ENCODE peak calls at places on chromosomes 2 and 18, in ten cellular contexts. J, D, G, M, W, Q, L, H, I and S are unnamed samples.

GRCh38 chr18:37408676-37409305 is 156.8 kb downstream of the CELF4 start:
- DNase-seq in J (no peak), D (peak; percentile 6), G (no peak), M (no peak), W (no peak), Q (no peak), L (no peak), H (no peak), I (no peak), S (no peak)

GRCh38 chr18:12839526-12840196 is 44.4 kb downstream of the PTPN2 start:
- DNase-seq in J (no peak), D (peak; percentile 78), G (no peak), M (no peak), W (no peak), Q (peak; percentile 90), L (no peak), H (no peak), I (no peak), S (no peak)

GRCh38 chr2:134771313-134771801 is 52.6 kb upstream of the TMEM163 start:
- DNase-seq in J (no peak), D (no peak), G (no peak), M (no peak), W (no peak), Q (no peak), L (no peak), H (no peak), I (no peak), S (no peak)

GRCh38 chr18:31942999-31943894 is at the start of gene TRAPPC8:
- DNase-seq in J (peak; percentile 79), D (peak; percentile 99), G (peak; percentile 72), M (peak; percentile 98), W (peak; percentile 99), Q (peak; percentile 96), L (peak; percentile 99), H (peak; percentile 86), I (peak; percentile 88), S (peak; percentile 99)

GRCh38 chr18:36023336-36023735 is 44.0 kb downstream of the RPRD1A start:
- DNase-seq in J (no peak), D (no peak), G (no peak), M (no peak), W (no peak), Q (no peak), L (no peak), H (no peak), I (no peak), S (no peak)

GRCh38 chr18:70044626-70045025 is 97.0 kb upstream of the CD226 start:
- DNase-seq in J (no peak), D (peak; percentile 99), G (no peak), M (no peak), W (no peak), Q (no peak), L (no peak), H (no peak), I (peak; percentile 18), S (no peak)

GRCh38 chr2:120434487-120434886 is 88.6 kb downstream of the INHBB start:
- DNase-seq in J (no peak), D (peak; percentile 44), G (no peak), M (no peak), W (no peak), Q (no peak), L (peak; percentile 52), H (no peak), I (no peak), S (peak; percentile 22)

GRCh38 chr2:70433315-70433714 is 120.3 kb downstream of the TGFA start:
- DNase-seq in J (no peak), D (no peak), G (no peak), M (no peak), W (no peak), Q (no peak), L (no peak), H (no peak), I (no peak), S (no peak)

GRCh38 chr2:134124047-134124753 is 129.7 kb upstream of the MGAT5 start:
- DNase-seq in J (no peak), D (no peak), G (no peak), M (no peak), W (no peak), Q (no peak), L (no peak), H (no peak), I (no peak), S (no peak)

GRCh38 chr2:17429130-17429529 is 89.1 kb downstream of the RAD51AP2 start:
- DNase-seq in J (no peak), D (peak; percentile 48), G (no peak), M (no peak), W (no peak), Q (no peak), L (no peak), H (no peak), I (peak; percentile 37), S (no peak)

GRCh38 chr2:735670-736218 is 58.5 kb upstream of the TMEM18 start:
- DNase-seq in J (no peak), D (no peak), G (no peak), M (no peak), W (no peak), Q (no peak), L (no peak), H (no peak), I (no peak), S (no peak)

GRCh38 chr2:240628507-240629418 is 3.5 kb downstream of the GPR35 start:
- DNase-seq in J (no peak), D (no peak), G (no peak), M (no peak), W (no peak), Q (no peak), L (peak; percentile 61), H (no peak), I (no peak), S (peak; percentile 24)

GRCh38 chr2:100257939-100258338 is 64.4 kb downstream of the LONRF2 start:
- DNase-seq in J (no peak), D (no peak), G (no peak), M (no peak), W (no peak), Q (no peak), L (no peak), H (no peak), I (no peak), S (no peak)

GRCh38 chr2:28437918-28438317 is 45.3 kb downstream of the FOSL2 start:
- DNase-seq in J (no peak), D (no peak), G (no peak), M (no peak), W (no peak), Q (no peak), L (no peak), H (no peak), I (no peak), S (no peak)

GRCh38 chr2:38146917-38147307 is 71.0 kb upstream of the CYP1B1 start:
- DNase-seq in J (no peak), D (peak; percentile 99), G (no peak), M (no peak), W (no peak), Q (no peak), L (no peak), H (no peak), I (peak; percentile 94), S (peak; percentile 78)

GRCh38 chr2:113114224-113114945 is 13.0 kb upstream of the IL1RN start:
- DNase-seq in J (no peak), D (no peak), G (no peak), M (no peak), W (no peak), Q (no peak), L (no peak), H (no peak), I (no peak), S (no peak)

GRCh38 chr2:7031424-7032245 is 114.4 kb downstream of the RNF144A start:
- DNase-seq in J (no peak), D (peak; percentile 92), G (peak; percentile 12), M (no peak), W (no peak), Q (no peak), L (peak; percentile 90), H (peak; percentile 37), I (peak; percentile 37), S (no peak)

GRCh38 chr2:160126315-160126714 is 63.9 kb upstream of the PLA2R1 start:
- DNase-seq in J (no peak), D (no peak), G (no peak), M (no peak), W (no peak), Q (no peak), L (no peak), H (no peak), I (no peak), S (no peak)

GRCh38 chr2:152284398-152284797 is 50.6 kb upstream of the FMNL2 start:
- DNase-seq in J (no peak), D (no peak), G (no peak), M (no peak), W (no peak), Q (no peak), L (no peak), H (no peak), I (no peak), S (no peak)

GRCh38 chr18:59927246-59927825 is 27.5 kb downstream of the PMAIP1 start:
- DNase-seq in J (peak; percentile 7), D (peak; percentile 83), G (no peak), M (no peak), W (no peak), Q (peak; percentile 68), L (no peak), H (no peak), I (no peak), S (no peak)

GRCh38 chr2:235619544-235619943 is 125.7 kb downstream of the AGAP1 start:
- DNase-seq in J (no peak), D (no peak), G (no peak), M (no peak), W (no peak), Q (no peak), L (no peak), H (no peak), I (no peak), S (no peak)

GRCh38 chr2:118774458-118775133 is 72.9 kb downstream of the EN1 start:
- DNase-seq in J (no peak), D (peak; percentile 47), G (no peak), M (peak; percentile 13), W (no peak), Q (peak; percentile 68), L (peak; percentile 67), H (no peak), I (peak; percentile 33), S (peak; percentile 75)

GRCh38 chr18:4208408-4208807 is 246.7 kb downstream of the DLGAP1 start:
- DNase-seq in J (no peak), D (no peak), G (no peak), M (no peak), W (no peak), Q (no peak), L (no peak), H (no peak), I (no peak), S (no peak)

GRCh38 chr18:3281456-3282400 is 19.8 kb downstream of the MYL12B start:
- DNase-seq in J (no peak), D (peak; percentile 78), G (no peak), M (no peak), W (no peak), Q (peak; percentile 79), L (no peak), H (no peak), I (peak; percentile 74), S (no peak)

GRCh38 chr2:202774104-202774503 is 97.5 kb downstream of the ICA1L start:
- DNase-seq in J (no peak), D (no peak), G (no peak), M (no peak), W (no peak), Q (no peak), L (no peak), H (no peak), I (no peak), S (no peak)

GRCh38 chr18:49500136-49500921 is 13.3 kb upstream of the C18orf32 start:
- DNase-seq in J (no peak), D (no peak), G (no peak), M (no peak), W (no peak), Q (no peak), L (no peak), H (no peak), I (no peak), S (peak; percentile 40)

GRCh38 chr2:71646028-71646427 is 192.7 kb downstream of the DYSF start:
- DNase-seq in J (no peak), D (peak; percentile 40), G (no peak), M (peak; percentile 16), W (peak; percentile 71), Q (no peak), L (no peak), H (no peak), I (no peak), S (no peak)

GRCh38 chr2:86625096-86625495 is 1.4 kb upstream of the RNF103 start:
- DNase-seq in J (no peak), D (no peak), G (no peak), M (peak; percentile 46), W (no peak), Q (peak; percentile 56), L (no peak), H (no peak), I (no peak), S (no peak)